ENCODE peak calls at places on chromosomes 11 and 22, in four cellular contexts. C is heart left ventricle, Z is esophagus squamous epithelium, X is heart right ventricle. L is an unnamed sample. For H3K27me3, the result is how much of the 10 kb centered on the place peaks cover.

GRCh38 chr11:102254047-102254446 is 63.2 kb upstream of the BIRC3 start:
- DNase-seq in C (no peak), Z (no peak), X (no peak), L (no peak)

GRCh38 chr11:16925495-16926065 is 88.6 kb downstream of the PLEKHA7 start:
- DNase-seq in X (peak), C (peak), Z (no peak), L (no peak)

GRCh38 chr11:135069884-135070283 is 657.8 kb upstream of the B3GAT1 start:
- DNase-seq in Z (no peak), C (no peak), X (no peak), L (no peak)

GRCh38 chr11:13494051-13494450 is 1.7 kb downstream of the PTH start:
- DNase-seq in X (no peak), Z (no peak), C (no peak), L (no peak)

GRCh38 chr22:24554316-24555159 is at the start of gene GUCD1:
- DNase-seq in X (no peak), C (no peak), Z (no peak), L (peak)

GRCh38 chr11:112968988-112969714 is 7.9 kb downstream of the NCAM1 start:
- DNase-seq in Z (no peak), X (no peak), C (no peak), L (no peak)

GRCh38 chr11:36417154-36417553 is 92.9 kb downstream of the TRAF6 start:
- DNase-seq in C (no peak), Z (no peak), X (no peak), L (no peak)

GRCh38 chr22:29816128-29816527 is 21.9 kb downstream of the ASCC2 start:
- DNase-seq in Z (no peak), X (peak), C (peak), L (no peak)

GRCh38 chr11:77191823-77192495 is 63.9 kb downstream of the MYO7A start:
- DNase-seq in Z (no peak), X (peak), C (no peak), L (no peak)

GRCh38 chr11:69104212-69104855 is 51.4 kb upstream of the SMIM38 start:
- DNase-seq in X (no peak), Z (no peak), C (no peak), L (no peak)

GRCh38 chr11:73414977-73415492 is 38.8 kb downstream of the RELT start:
- DNase-seq in Z (no peak), X (no peak), C (no peak), L (no peak)

GRCh38 chr11:76419896-76420295 is 24.9 kb upstream of the EMSY start:
- DNase-seq in Z (no peak), C (no peak), X (no peak), L (no peak)

GRCh38 chr11:126081915-126082250 is 19.2 kb upstream of the CDON start:
- DNase-seq in C (no peak), Z (no peak), X (no peak), L (no peak)

GRCh38 chr22:29315286-29316195 is at the start of gene RASL10A:
- DNase-seq in Z (no peak), C (no peak), X (no peak), L (no peak)

GRCh38 chr11:16322190-16322589 is 34.2 kb downstream of the SOX6 start:
- DNase-seq in X (no peak), C (no peak), Z (no peak), L (no peak)

GRCh38 chr11:19071255-19071654 is 10.7 kb upstream of the MRGPRX2 start:
- DNase-seq in Z (no peak), X (peak), C (peak), L (peak)

GRCh38 chr11:123103326-123103980 is 41.5 kb upstream of the HSPA8 start:
- DNase-seq in X (no peak), Z (no peak), C (peak), L (peak)

GRCh38 chr11:69526453-69526810 is 45.0 kb downstream of the LINC01488 start:
- DNase-seq in C (no peak), Z (no peak), X (no peak), L (no peak)

GRCh38 chr22:25193548-25193947 is 6.1 kb upstream of the CRYBB3 start:
- DNase-seq in Z (no peak), C (no peak), X (no peak), L (no peak)

GRCh38 chr22:47169801-47170140 is 407.3 kb downstream of the TBC1D22A start:
- DNase-seq in Z (no peak), C (no peak), X (no peak), L (no peak)

GRCh38 chr11:108210441-108210840 is 12.0 kb downstream of the NPAT start:
- DNase-seq in Z (no peak), X (no peak), C (no peak), L (no peak)

GRCh38 chr22:24981066-24981465 is 28.6 kb downstream of the KIAA1671 start:
- DNase-seq in X (no peak), Z (no peak), C (no peak), L (no peak)

GRCh38 chr11:121551463-121551862 is 98.7 kb upstream of the SORL1-AS1 start:
- DNase-seq in X (no peak), C (no peak), Z (no peak), L (no peak)

GRCh38 chr11:61111786-61112517 is 9.7 kb downstream of the CD5 start:
- DNase-seq in Z (no peak), C (no peak), X (no peak), L (no peak)

GRCh38 chr11:1563697-1564534 is 8.2 kb downstream of the DUSP8 start:
- DNase-seq in C (no peak), Z (no peak), X (no peak), L (no peak)

GRCh38 chr11:61914471-61915171 is 2.7 kb downstream of the RAB3IL1 start:
- DNase-seq in X (no peak), C (no peak), Z (no peak), L (no peak)

GRCh38 chr11:17314232-17314547 is 37.4 kb upstream of the NCR3LG1 start:
- DNase-seq in Z (no peak), X (no peak), C (no peak), L (no peak)

GRCh38 chr11:90330632-90331031 is 107.8 kb upstream of the CHORDC1 start:
- DNase-seq in C (no peak), Z (no peak), X (no peak), L (no peak)

GRCh38 chr11:117829369-117829725 is 4.8 kb upstream of the FXYD2 start:
- DNase-seq in Z (no peak), X (no peak), C (peak), L (no peak)

GRCh38 chr11:96235725-96236124 is 107.3 kb downstream of the MAML2 start:
- DNase-seq in Z (no peak), X (no peak), C (no peak), L (no peak)

GRCh38 chr11:32029721-32030120 is 61.2 kb upstream of the RCN1 start:
- DNase-seq in C (no peak), Z (no peak), X (no peak), L (no peak)

GRCh38 chr11:26792956-26793355 is 71.1 kb upstream of the SLC5A12 start:
- DNase-seq in Z (no peak), X (no peak), C (no peak), L (no peak)

GRCh38 chr11:108685419-108686161 is 20.7 kb downstream of the DDX10 start:
- DNase-seq in X (no peak), C (no peak), Z (no peak), L (no peak)

GRCh38 chr11:60280412-60280811 is at the start of gene MS4A4A:
- DNase-seq in C (peak), Z (no peak), X (no peak), L (peak)

GRCh38 chr22:44942056-44942455 is 67.7 kb downstream of the PHF21B start:
- DNase-seq in X (no peak), C (no peak), Z (no peak), L (no peak)

GRCh38 chr22:44941176-44941575 is 68.6 kb downstream of the PHF21B start:
- DNase-seq in X (no peak), C (no peak), Z (no peak), L (no peak)

GRCh38 chr22:44944891-44945600 is 64.8 kb downstream of the PHF21B start:
- DNase-seq in Z (no peak), C (no peak), X (no peak), L (no peak)

GRCh38 chr22:44942979-44943700 is 66.7 kb downstream of the PHF21B start:
- DNase-seq in X (no peak), C (no peak), Z (no peak), L (no peak)

GRCh38 chr22:44943701-44944324 is 66.0 kb downstream of the PHF21B start:
- DNase-seq in X (no peak), C (no peak), Z (no peak), L (no peak)
- H3K27me3 ChIP-seq in X (under half), C (under half), Z (under half), L (under half)

DNA sequence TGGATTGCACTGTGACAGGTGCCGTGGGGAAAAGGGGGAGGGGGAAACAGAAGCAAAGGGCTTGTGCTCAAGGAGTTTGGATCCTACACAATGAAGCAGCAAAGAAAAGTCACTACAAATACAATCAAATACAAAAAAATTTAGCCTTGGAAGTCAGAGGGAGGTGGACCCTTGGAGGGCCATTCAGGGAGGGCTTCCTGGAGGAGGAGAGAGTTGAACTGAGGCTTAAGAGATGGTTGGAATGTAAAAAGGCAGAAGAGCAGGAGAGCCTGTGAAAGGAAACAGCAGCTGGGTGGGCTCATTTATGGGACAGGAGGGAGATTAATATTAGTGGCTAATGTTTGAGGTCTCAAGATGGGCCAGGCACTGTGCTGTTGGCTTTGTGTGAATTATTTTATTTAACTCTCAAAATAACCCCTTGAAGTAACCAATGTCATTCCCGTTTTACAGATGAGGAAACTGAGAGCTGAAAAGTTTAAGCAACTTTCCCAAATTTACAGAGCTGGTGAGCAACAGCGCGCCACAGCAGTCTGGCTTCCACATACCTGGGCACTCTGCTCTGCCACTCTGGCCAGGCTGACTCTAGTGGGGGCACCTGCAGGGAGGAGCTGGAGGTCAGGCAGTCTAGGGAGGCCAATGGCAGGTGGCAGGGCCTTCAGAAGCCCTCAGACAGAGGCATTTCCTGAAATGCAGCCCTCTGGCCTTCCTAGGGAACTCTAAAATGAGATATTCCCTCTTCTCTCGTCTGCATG is 2.7 kb upstream of the CHST1 start:
- DNase-seq in C (no peak), X (no peak), Z (no peak), L (no peak)
- H3K27me3 ChIP-seq in C (under half), X (under half), Z (under half), L (under half)

DNA sequence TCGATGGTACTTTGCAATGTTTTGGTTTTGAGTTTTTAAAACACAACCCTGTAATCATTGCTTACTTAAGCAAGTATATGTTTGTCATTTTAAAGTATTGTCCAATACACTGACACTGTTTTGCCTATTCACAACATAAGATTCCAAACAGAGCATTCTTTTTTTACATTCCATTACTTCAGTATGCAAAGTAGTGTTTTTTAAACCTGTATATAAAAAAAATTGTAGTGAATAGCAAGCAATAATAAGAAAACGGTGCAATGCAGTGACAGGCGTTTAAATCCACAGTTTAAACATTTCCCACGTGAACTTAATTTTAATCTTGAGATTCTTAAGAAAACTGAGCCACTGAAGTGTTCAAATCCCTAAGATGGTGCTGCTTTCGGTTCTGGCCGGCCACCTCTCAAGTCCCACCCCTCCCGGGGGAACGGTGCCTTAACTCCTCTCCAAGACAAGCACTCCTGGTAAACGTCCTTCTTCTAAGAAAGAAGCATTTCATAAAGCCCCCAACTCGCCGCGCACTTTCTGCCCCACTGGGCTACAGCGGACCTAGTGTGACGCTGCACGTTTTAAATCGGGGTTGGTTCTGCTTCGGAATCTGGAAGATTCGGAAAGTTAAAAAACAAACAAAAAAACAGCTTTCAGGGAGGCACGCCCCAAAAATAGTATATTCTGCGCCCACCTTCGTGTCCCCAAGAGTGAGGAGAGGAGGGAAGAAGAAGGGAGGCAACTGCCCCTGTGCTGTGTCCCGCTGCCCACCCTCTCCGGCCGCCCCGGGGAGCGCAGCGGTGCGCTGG is 2.9 kb downstream of the PGR start:
- DNase-seq in C (peak), Z (no peak), X (peak), L (no peak)
- H3K27me3 ChIP-seq in C (under half), Z (under half), X (under half), L (under half)

GRCh38 chr11:119317592-119318239 is 786 bp upstream of the MCAM start:
- DNase-seq in Z (no peak), X (no peak), C (no peak), L (no peak)

GRCh38 chr11:119316017-119316728 is 757 bp downstream of the MCAM start:
- DNase-seq in C (peak), Z (no peak), X (peak), L (no peak)

GRCh38 chr11:119318240-119319135 is 1.6 kb upstream of the MCAM start:
- DNase-seq in X (no peak), Z (no peak), C (peak), L (no peak)

GRCh38 chr11:119315139-119316016 is 1.6 kb downstream of the MCAM start:
- DNase-seq in Z (no peak), X (peak), C (peak), L (no peak)

GRCh38 chr11:119316729-119317591 is at the start of gene MCAM:
- DNase-seq in C (peak), X (peak), Z (no peak), L (no peak)
- H3K27me3 ChIP-seq in C (under half), X (under half), Z (under half), L (under half)

GRCh38 chr22:44426981-44427380 is 71.1 kb downstream of the RTL6 start:
- DNase-seq in X (no peak), Z (no peak), C (no peak), L (no peak)
- H3K27me3 ChIP-seq in X (under half), Z (under half), C (under half), L (under half)

DNA sequence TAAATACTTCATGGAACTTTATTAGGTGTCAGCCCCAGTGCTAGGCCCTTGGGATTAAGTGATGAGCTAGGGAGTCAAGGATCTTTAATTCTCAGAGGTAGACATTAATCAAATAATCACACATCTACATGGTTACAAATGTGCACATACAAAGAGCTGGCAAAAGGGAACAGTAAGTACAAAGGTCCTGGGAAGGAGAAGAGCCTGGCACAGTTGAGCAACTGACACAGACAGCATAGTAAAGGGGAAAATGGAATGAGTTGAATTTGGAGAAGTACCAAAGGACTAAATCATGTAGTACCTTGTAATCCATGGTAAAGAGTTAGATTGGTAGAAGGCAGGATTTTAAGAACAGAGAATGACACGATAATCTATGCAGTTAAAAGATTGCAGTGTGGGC is 116.3 kb downstream of the APIP start:
- DNase-seq in X (no peak), C (no peak), Z (no peak), L (no peak)
- H3K27me3 ChIP-seq in X (under half), C (under half), Z (under half), L (under half)

DNA sequence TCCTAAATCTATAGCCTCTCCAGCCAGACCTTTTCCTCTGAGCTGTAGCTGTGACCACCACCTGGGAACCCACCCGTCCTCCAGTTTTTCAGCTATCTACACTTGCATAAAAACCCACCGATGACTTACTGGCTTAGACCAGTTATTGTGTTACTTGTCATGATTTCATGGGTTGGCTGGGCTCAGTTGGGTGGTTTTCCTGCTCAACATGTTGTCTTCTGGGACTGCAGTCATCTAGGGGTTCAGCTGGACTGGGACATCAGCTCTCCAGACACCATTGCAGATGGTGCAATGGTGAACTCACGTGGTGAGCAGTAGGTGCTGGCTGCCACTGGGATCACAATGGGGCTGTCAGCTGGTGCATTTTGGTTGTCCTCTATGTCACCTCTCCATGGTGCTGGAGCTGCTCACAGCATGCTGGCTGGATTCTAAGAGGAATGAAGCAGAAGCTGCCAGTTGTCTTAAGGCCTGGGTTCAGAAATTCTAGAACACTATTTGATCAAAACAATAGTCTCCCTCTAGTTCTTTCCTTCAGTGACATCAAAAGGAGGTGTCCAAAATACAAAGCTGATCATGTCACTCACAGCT is 1.3 kb upstream of the SYT13 start:
- DNase-seq in X (no peak), C (no peak), Z (no peak), L (no peak)
- H3K27me3 ChIP-seq in X (half or more), C (half or more), Z (under half), L (under half)

GRCh38 chr22:42294034-42294985 is 23.9 kb upstream of the TCF20 start:
- DNase-seq in Z (no peak), X (peak), C (peak), L (no peak)

GRCh38 chr22:42291287-42291686 is 20.8 kb upstream of the TCF20 start:
- DNase-seq in X (no peak), Z (no peak), C (no peak), L (no peak)

GRCh38 chr22:42289671-42290269 is 19.3 kb upstream of the TCF20 start:
- DNase-seq in X (no peak), C (no peak), Z (no peak), L (no peak)

GRCh38 chr22:42296381-42296853 is 26.0 kb upstream of the TCF20 start:
- DNase-seq in X (peak), C (peak), Z (no peak), L (no peak)

GRCh38 chr22:42292726-42293520 is 22.5 kb upstream of the TCF20 start:
- DNase-seq in Z (no peak), X (no peak), C (no peak), L (no peak)
- H3K27me3 ChIP-seq in Z (under half), X (under half), C (under half), L (under half)